ENCODE peak calls at places on chromosomes 1 and 21, in ten cellular contexts. One of them, this sample, is unnamed.

GRCh38 chr1:71593523-71593922 is 512.7 kb upstream of the ZRANB2 start:
- DNase-seq in CD8-positive, alpha-beta T cell: no peak
- DNase-seq in ovary: no peak
- DNase-seq in A549: no peak
- DNase-seq in psoas muscle: no peak
- DNase-seq in heart right ventricle: no peak
- DNase-seq in aorta: no peak
- DNase-seq in A673: peak; percentile 58
- DNase-seq in H1: no peak
- DNase-seq in mucosa of descending colon: no peak
- DNase-seq in this sample: no peak

GRCh38 chr1:3206696-3207095 is 137.7 kb downstream of the PRDM16 start:
- DNase-seq in aorta: no peak
- DNase-seq in heart right ventricle: no peak
- DNase-seq in ovary: no peak
- DNase-seq in CD8-positive, alpha-beta T cell: no peak
- DNase-seq in psoas muscle: no peak
- DNase-seq in A549: no peak
- DNase-seq in H1: no peak
- DNase-seq in mucosa of descending colon: no peak
- DNase-seq in A673: no peak
- DNase-seq in this sample: no peak

GRCh38 chr1:49197081-49197480 is 420.4 kb upstream of the BEND5 start:
- DNase-seq in A673: no peak
- DNase-seq in ovary: no peak
- DNase-seq in mucosa of descending colon: no peak
- DNase-seq in H1: no peak
- DNase-seq in heart right ventricle: no peak
- DNase-seq in CD8-positive, alpha-beta T cell: no peak
- DNase-seq in A549: no peak
- DNase-seq in aorta: no peak
- DNase-seq in psoas muscle: no peak
- DNase-seq in this sample: no peak

GRCh38 chr1:21324368-21325137 is 34.3 kb upstream of the ECE1 start:
- DNase-seq in mucosa of descending colon: peak; percentile 87
- DNase-seq in ovary: peak; percentile 80
- DNase-seq in heart right ventricle: peak; percentile 77
- DNase-seq in H1: no peak
- DNase-seq in CD8-positive, alpha-beta T cell: peak; percentile 71
- DNase-seq in A673: peak; percentile 89
- DNase-seq in A549: peak; percentile 75
- DNase-seq in aorta: peak; percentile 94
- DNase-seq in psoas muscle: peak; percentile 87
- DNase-seq in this sample: peak; percentile 79

GRCh38 chr1:172040466-172040865 is 199.2 kb downstream of the DNM3 start:
- DNase-seq in ovary: no peak
- DNase-seq in A549: peak; percentile 38
- DNase-seq in CD8-positive, alpha-beta T cell: no peak
- DNase-seq in H1: no peak
- DNase-seq in aorta: no peak
- DNase-seq in heart right ventricle: no peak
- DNase-seq in mucosa of descending colon: no peak
- DNase-seq in psoas muscle: no peak
- DNase-seq in A673: peak; percentile 6
- DNase-seq in this sample: no peak

GRCh38 chr1:162502928-162503327 is 5.3 kb downstream of the UHMK1 start:
- DNase-seq in aorta: no peak
- DNase-seq in A549: no peak
- DNase-seq in psoas muscle: no peak
- DNase-seq in mucosa of descending colon: no peak
- DNase-seq in CD8-positive, alpha-beta T cell: no peak
- DNase-seq in H1: no peak
- DNase-seq in heart right ventricle: no peak
- DNase-seq in ovary: no peak
- DNase-seq in A673: no peak
- DNase-seq in this sample: no peak

GRCh38 chr21:33732038-33732437 is 89.7 kb downstream of the ITSN1 start:
- DNase-seq in A673: no peak
- DNase-seq in mucosa of descending colon: no peak
- DNase-seq in psoas muscle: no peak
- DNase-seq in heart right ventricle: no peak
- DNase-seq in CD8-positive, alpha-beta T cell: no peak
- DNase-seq in H1: no peak
- DNase-seq in aorta: no peak
- DNase-seq in A549: no peak
- DNase-seq in ovary: no peak
- DNase-seq in this sample: no peak

GRCh38 chr1:111455642-111456031 is 6.4 kb downstream of the ATP5PB start:
- DNase-seq in A673: no peak
- DNase-seq in heart right ventricle: no peak
- DNase-seq in mucosa of descending colon: no peak
- DNase-seq in ovary: no peak
- DNase-seq in psoas muscle: no peak
- DNase-seq in H1: no peak
- DNase-seq in aorta: no peak
- DNase-seq in A549: no peak
- DNase-seq in CD8-positive, alpha-beta T cell: no peak
- DNase-seq in this sample: no peak

GRCh38 chr1:33364578-33364945 is 43.7 kb upstream of the A3GALT2 start:
- DNase-seq in heart right ventricle: no peak
- DNase-seq in A673: peak; percentile 82
- DNase-seq in ovary: no peak
- DNase-seq in aorta: no peak
- DNase-seq in A549: no peak
- DNase-seq in psoas muscle: no peak
- DNase-seq in mucosa of descending colon: no peak
- DNase-seq in CD8-positive, alpha-beta T cell: no peak
- DNase-seq in H1: no peak
- DNase-seq in this sample: no peak
- H3K4me1 ChIP-seq in heart right ventricle: peaks cover 66% of the 10 kb centered on the region
- H3K4me1 ChIP-seq in A673: peaks cover 44% of the 10 kb centered on the region
- H3K4me1 ChIP-seq in ovary: peaks cover 17% of the 10 kb centered on the region
- H3K4me1 ChIP-seq in aorta: peaks cover 3% of the 10 kb centered on the region
- H3K4me1 ChIP-seq in A549: no peaks in the 10 kb centered on the region
- H3K4me1 ChIP-seq in psoas muscle: peaks cover 54% of the 10 kb centered on the region
- H3K4me1 ChIP-seq in mucosa of descending colon: no peaks in the 10 kb centered on the region
- H3K4me1 ChIP-seq in CD8-positive, alpha-beta T cell: no peaks in the 10 kb centered on the region
- H3K4me1 ChIP-seq in H1: peaks cover 17% of the 10 kb centered on the region
- H3K4me1 ChIP-seq in this sample: peaks cover 38% of the 10 kb centered on the region

DNA sequence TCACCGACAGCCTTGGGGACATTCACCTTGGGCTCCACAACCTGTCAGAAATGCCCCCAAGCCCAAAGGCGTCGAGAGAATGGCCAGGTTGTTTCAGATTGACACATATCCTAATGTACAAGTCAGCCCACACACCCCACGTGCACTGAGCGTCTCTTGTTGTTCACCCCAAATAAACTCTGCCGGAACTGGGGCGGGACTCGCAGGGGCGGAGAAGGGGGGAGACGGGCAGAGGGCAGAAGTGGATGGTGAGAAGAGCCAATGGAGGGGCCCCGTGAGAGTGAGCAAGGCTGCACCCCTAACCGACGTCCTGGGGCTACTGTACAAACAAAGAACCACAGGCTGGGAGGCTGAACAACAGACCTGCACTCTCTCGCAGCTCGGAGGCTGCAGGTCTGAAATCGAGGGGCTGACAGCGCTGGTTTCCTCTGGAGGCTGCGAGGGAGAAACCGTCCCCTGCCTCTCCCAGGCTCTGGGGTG is 8.5 kb upstream of the UMODL1 start:
- DNase-seq in psoas muscle: peak; percentile 67
- DNase-seq in ovary: no peak
- DNase-seq in A673: no peak
- DNase-seq in mucosa of descending colon: peak; percentile 91
- DNase-seq in H1: no peak
- DNase-seq in A549: no peak
- DNase-seq in CD8-positive, alpha-beta T cell: peak; percentile 89
- DNase-seq in aorta: peak; percentile 73
- DNase-seq in heart right ventricle: no peak
- DNase-seq in this sample: peak; percentile 39
- H3K4me1 ChIP-seq in psoas muscle: no peaks in the 10 kb centered on the region
- H3K4me1 ChIP-seq in ovary: no peaks in the 10 kb centered on the region
- H3K4me1 ChIP-seq in A673: peaks cover 11% of the 10 kb centered on the region
- H3K4me1 ChIP-seq in mucosa of descending colon: peaks cover 26% of the 10 kb centered on the region
- H3K4me1 ChIP-seq in H1: no peaks in the 10 kb centered on the region
- H3K4me1 ChIP-seq in A549: no peaks in the 10 kb centered on the region
- H3K4me1 ChIP-seq in CD8-positive, alpha-beta T cell: peaks cover 32% of the 10 kb centered on the region
- H3K4me1 ChIP-seq in aorta: no peaks in the 10 kb centered on the region
- H3K4me1 ChIP-seq in heart right ventricle: no peaks in the 10 kb centered on the region
- H3K4me1 ChIP-seq in this sample: peaks cover 3% of the 10 kb centered on the region

GRCh38 chr1:54374766-54375165 is 31.4 kb downstream of the SSBP3 start:
- DNase-seq in H1: no peak
- DNase-seq in heart right ventricle: no peak
- DNase-seq in psoas muscle: no peak
- DNase-seq in aorta: no peak
- DNase-seq in A673: no peak
- DNase-seq in A549: no peak
- DNase-seq in CD8-positive, alpha-beta T cell: no peak
- DNase-seq in mucosa of descending colon: no peak
- DNase-seq in ovary: peak; percentile 78
- DNase-seq in this sample: no peak

GRCh38 chr1:54378157-54378883 is 27.9 kb downstream of the SSBP3 start:
- DNase-seq in CD8-positive, alpha-beta T cell: no peak
- DNase-seq in A549: no peak
- DNase-seq in aorta: no peak
- DNase-seq in H1: peak; percentile 23
- DNase-seq in ovary: no peak
- DNase-seq in heart right ventricle: no peak
- DNase-seq in A673: no peak
- DNase-seq in psoas muscle: no peak
- DNase-seq in mucosa of descending colon: no peak
- DNase-seq in this sample: no peak

GRCh38 chr1:54375331-54376084 is 30.7 kb downstream of the SSBP3 start:
- DNase-seq in A549: no peak
- DNase-seq in aorta: no peak
- DNase-seq in heart right ventricle: peak; percentile 43
- DNase-seq in psoas muscle: no peak
- DNase-seq in mucosa of descending colon: no peak
- DNase-seq in CD8-positive, alpha-beta T cell: no peak
- DNase-seq in H1: peak; percentile 21
- DNase-seq in ovary: no peak
- DNase-seq in A673: no peak
- DNase-seq in this sample: no peak

GRCh38 chr1:54377040-54377691 is 29.0 kb downstream of the SSBP3 start:
- DNase-seq in mucosa of descending colon: no peak
- DNase-seq in ovary: peak; percentile 54
- DNase-seq in A673: no peak
- DNase-seq in A549: no peak
- DNase-seq in H1: no peak
- DNase-seq in aorta: no peak
- DNase-seq in psoas muscle: no peak
- DNase-seq in CD8-positive, alpha-beta T cell: no peak
- DNase-seq in heart right ventricle: no peak
- DNase-seq in this sample: no peak

DNA sequence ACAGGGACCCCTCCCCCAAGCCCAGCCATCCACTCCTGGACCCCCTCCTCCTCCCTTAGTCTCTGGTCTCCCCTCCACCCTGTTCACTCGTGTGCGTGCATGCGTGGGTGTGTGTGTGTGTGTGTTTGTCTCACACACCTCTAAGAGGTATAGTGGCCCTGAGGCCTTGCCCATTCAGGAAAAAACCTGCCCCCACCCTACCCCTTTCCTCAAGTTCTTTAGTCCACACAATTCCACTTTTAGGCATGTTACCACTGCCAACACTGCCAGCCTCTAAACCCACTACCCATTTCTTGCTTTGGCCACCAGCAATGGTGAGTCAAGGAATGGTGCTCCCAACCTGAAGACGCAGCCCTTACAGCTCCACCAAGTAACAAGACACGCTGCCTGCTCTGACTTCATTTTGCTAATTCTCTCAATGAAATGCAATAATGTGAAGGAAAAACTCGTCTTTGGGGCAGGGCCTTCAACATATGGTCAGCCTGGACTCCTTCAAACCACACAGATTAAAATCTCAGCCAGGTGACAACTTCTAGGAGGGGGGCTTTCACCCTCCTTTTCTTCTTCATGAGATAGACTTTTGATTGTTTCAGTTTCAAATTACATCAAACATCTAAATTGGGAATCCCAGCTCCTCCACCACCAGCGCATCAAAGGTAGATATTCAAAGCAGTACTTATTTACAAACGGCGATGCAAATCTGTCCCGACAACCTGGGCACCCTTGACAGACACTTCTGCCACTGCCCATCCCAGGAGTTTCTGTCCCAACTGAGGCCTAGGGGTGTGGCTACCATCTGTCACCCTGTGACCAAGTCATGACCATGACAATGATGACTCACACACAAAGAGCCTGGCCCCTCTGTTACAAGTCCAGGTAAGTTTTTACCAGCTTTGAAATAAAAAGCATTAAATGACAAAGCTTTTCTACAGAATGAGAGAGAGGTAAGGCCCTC is 29.8 kb downstream of the SSBP3 start:
- DNase-seq in mucosa of descending colon: no peak
- DNase-seq in A673: no peak
- DNase-seq in A549: no peak
- DNase-seq in aorta: no peak
- DNase-seq in psoas muscle: no peak
- DNase-seq in H1: no peak
- DNase-seq in heart right ventricle: no peak
- DNase-seq in CD8-positive, alpha-beta T cell: no peak
- DNase-seq in ovary: no peak
- DNase-seq in this sample: no peak
- H3K4me1 ChIP-seq in mucosa of descending colon: peaks cover 23% of the 10 kb centered on the region
- H3K4me1 ChIP-seq in A673: no peaks in the 10 kb centered on the region
- H3K4me1 ChIP-seq in A549: no peaks in the 10 kb centered on the region
- H3K4me1 ChIP-seq in aorta: no peaks in the 10 kb centered on the region
- H3K4me1 ChIP-seq in psoas muscle: peaks cover 98% of the 10 kb centered on the region
- H3K4me1 ChIP-seq in H1: peaks cover 42% of the 10 kb centered on the region
- H3K4me1 ChIP-seq in heart right ventricle: peaks cover 74% of the 10 kb centered on the region
- H3K4me1 ChIP-seq in CD8-positive, alpha-beta T cell: peaks cover 88% of the 10 kb centered on the region
- H3K4me1 ChIP-seq in ovary: peaks cover 59% of the 10 kb centered on the region
- H3K4me1 ChIP-seq in this sample: peaks cover 92% of the 10 kb centered on the region

GRCh38 chr1:205286335-205286950 is 35.1 kb downstream of the NUAK2 start:
- DNase-seq in CD8-positive, alpha-beta T cell: peak; percentile 55
- DNase-seq in H1: no peak
- DNase-seq in ovary: no peak
- DNase-seq in A673: no peak
- DNase-seq in A549: no peak
- DNase-seq in mucosa of descending colon: peak; percentile 79
- DNase-seq in aorta: no peak
- DNase-seq in heart right ventricle: no peak
- DNase-seq in psoas muscle: no peak
- DNase-seq in this sample: no peak

GRCh38 chr1:205279986-205280385 is 41.6 kb downstream of the NUAK2 start:
- DNase-seq in ovary: no peak
- DNase-seq in aorta: no peak
- DNase-seq in A673: no peak
- DNase-seq in A549: no peak
- DNase-seq in mucosa of descending colon: peak; percentile 44
- DNase-seq in heart right ventricle: no peak
- DNase-seq in H1: no peak
- DNase-seq in psoas muscle: no peak
- DNase-seq in CD8-positive, alpha-beta T cell: no peak
- DNase-seq in this sample: no peak

GRCh38 chr1:205284420-205285144 is 37.0 kb downstream of the NUAK2 start:
- DNase-seq in A673: peak; percentile 78
- DNase-seq in A549: peak; percentile 98
- DNase-seq in H1: peak; percentile 87
- DNase-seq in aorta: peak; percentile 90
- DNase-seq in CD8-positive, alpha-beta T cell: peak; percentile 91
- DNase-seq in mucosa of descending colon: peak; percentile 94
- DNase-seq in psoas muscle: peak; percentile 95
- DNase-seq in ovary: peak; percentile 79
- DNase-seq in heart right ventricle: peak; percentile 75
- DNase-seq in this sample: peak; percentile 94

GRCh38 chr1:205285391-205286101 is 36.0 kb downstream of the NUAK2 start:
- DNase-seq in A673: no peak
- DNase-seq in mucosa of descending colon: peak; percentile 15
- DNase-seq in CD8-positive, alpha-beta T cell: peak; percentile 63
- DNase-seq in A549: no peak
- DNase-seq in aorta: no peak
- DNase-seq in ovary: no peak
- DNase-seq in H1: no peak
- DNase-seq in psoas muscle: no peak
- DNase-seq in heart right ventricle: no peak
- DNase-seq in this sample: no peak

DNA sequence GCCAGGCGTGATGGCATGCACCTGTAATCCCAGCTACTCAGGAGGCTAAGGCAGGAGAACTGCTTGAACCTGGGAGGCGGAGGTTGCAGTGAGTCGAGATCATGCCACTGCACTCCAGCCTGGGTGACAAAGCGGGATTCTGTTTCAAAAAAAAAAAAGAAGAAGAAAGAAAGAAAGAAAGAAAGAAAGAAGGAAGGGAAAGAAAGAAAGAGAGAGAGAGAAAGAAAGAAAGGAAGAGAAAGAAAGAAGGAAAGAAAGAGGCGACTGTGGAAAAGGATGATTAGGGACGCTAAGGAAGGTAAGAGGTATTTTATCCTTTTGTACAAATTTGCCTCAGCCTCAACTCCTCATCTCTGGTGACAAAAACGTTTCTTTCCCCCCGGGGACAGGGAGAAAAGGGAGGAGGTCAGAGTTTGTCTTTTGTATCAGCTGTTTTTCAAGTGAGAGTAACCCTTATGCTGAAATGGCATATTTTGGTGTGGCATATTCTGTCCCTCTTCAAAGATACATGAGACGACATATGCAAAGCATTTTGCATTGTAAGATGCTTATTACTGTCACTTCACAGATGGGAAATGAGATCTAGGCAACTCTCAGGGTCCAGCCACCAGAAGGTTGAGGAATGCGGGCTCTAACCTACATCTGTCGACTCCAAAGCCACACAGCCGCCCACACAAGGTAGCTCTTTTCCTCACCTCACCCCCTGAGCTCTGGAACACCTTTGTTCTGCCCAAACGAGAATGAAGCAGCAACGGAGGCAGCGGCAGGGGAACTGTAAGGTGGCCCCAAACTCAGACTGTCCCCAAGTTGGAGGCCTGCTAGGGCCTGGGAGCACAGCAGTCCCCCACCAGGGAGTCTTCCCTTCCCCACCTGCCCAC is 38.0 kb downstream of the NUAK2 start:
- DNase-seq in mucosa of descending colon: peak; percentile 46
- DNase-seq in A549: no peak
- DNase-seq in ovary: no peak
- DNase-seq in aorta: no peak
- DNase-seq in A673: no peak
- DNase-seq in heart right ventricle: no peak
- DNase-seq in CD8-positive, alpha-beta T cell: no peak
- DNase-seq in psoas muscle: no peak
- DNase-seq in H1: no peak
- DNase-seq in this sample: no peak
- H3K4me1 ChIP-seq in mucosa of descending colon: peaks cover 17% of the 10 kb centered on the region
- H3K4me1 ChIP-seq in A549: peaks cover 68% of the 10 kb centered on the region
- H3K4me1 ChIP-seq in ovary: peaks cover 11% of the 10 kb centered on the region
- H3K4me1 ChIP-seq in aorta: no peaks in the 10 kb centered on the region
- H3K4me1 ChIP-seq in A673: peaks cover 3% of the 10 kb centered on the region
- H3K4me1 ChIP-seq in heart right ventricle: peaks cover 5% of the 10 kb centered on the region
- H3K4me1 ChIP-seq in CD8-positive, alpha-beta T cell: peaks cover 80% of the 10 kb centered on the region
- H3K4me1 ChIP-seq in psoas muscle: peaks cover 19% of the 10 kb centered on the region
- H3K4me1 ChIP-seq in H1: peaks cover 14% of the 10 kb centered on the region
- H3K4me1 ChIP-seq in this sample: peaks cover 5% of the 10 kb centered on the region